ENCODE peak calls at places on chromosomes 4 and X, in six cellular contexts. Y, W, C, B, E and N are unnamed samples.

GRCh38 chr4:184805462-184806245 is 20.1 kb downstream of the ACSL1 start:
- DNase-seq in Y (peak; percentile 96), W (peak; percentile 89), C (no peak), B (no peak), E (peak; percentile 89), N (no peak)

GRCh38 chr4:176191974-176192373 is 3.4 kb downstream of the SPATA4 start:
- DNase-seq in Y (no peak), W (no peak), C (no peak), B (no peak), E (no peak), N (peak; percentile 43)

GRCh38 chrX:49106930-49107329 is 16.6 kb downstream of the GPKOW start:
- DNase-seq in Y (peak; percentile 30), W (no peak), C (no peak), B (no peak), E (no peak), N (peak; percentile 56)

GRCh38 chr4:108117473-108118182 is 51.1 kb downstream of the LEF1 start:
- DNase-seq in Y (peak; percentile 6), W (no peak), C (no peak), B (peak; percentile 44), E (no peak), N (no peak)

GRCh38 chr4:38860788-38861424 is 4.3 kb upstream of the TLR6 start:
- DNase-seq in Y (peak; percentile 79), W (no peak), C (no peak), B (peak; percentile 76), E (peak; percentile 60), N (peak; percentile 15)

GRCh38 chrX:44071847-44072545 is 98.8 kb upstream of the NDP start:
- DNase-seq in Y (no peak), W (no peak), C (no peak), B (no peak), E (no peak), N (peak; percentile 65)

GRCh38 chr4:48958582-48958981 is 27.5 kb upstream of the CWH43 start:
- DNase-seq in Y (no peak), W (no peak), C (no peak), B (no peak), E (no peak), N (no peak)

GRCh38 chrX:131792356-131792749 is 230.7 kb upstream of the STK26 start:
- DNase-seq in Y (peak; percentile 95), W (peak; percentile 93), C (peak; percentile 96), B (no peak), E (no peak), N (peak; percentile 23)

GRCh38 chr4:179625391-179625790 is 2183.2 kb upstream of the AGA start:
- DNase-seq in Y (no peak), W (no peak), C (no peak), B (no peak), E (no peak), N (no peak)

GRCh38 chrX:70979136-70979762 is 48.4 kb upstream of the SLC7A3 start:
- DNase-seq in Y (no peak), W (no peak), C (no peak), B (no peak), E (no peak), N (peak; percentile 51)

GRCh38 chrX:37984880-37985279 is 21.5 kb upstream of the SYTL5 start:
- DNase-seq in Y (no peak), W (no peak), C (no peak), B (no peak), E (no peak), N (no peak)

GRCh38 chr4:145521282-145521681 is 39.6 kb downstream of the SMAD1 start:
- DNase-seq in Y (no peak), W (no peak), C (no peak), B (no peak), E (no peak), N (no peak)

GRCh38 chr4:181008164-181008563 is 1235.0 kb upstream of the TENM3 start:
- DNase-seq in Y (no peak), W (no peak), C (no peak), B (no peak), E (no peak), N (peak; percentile 43)

GRCh38 chr4:87915621-87916020 is 59.9 kb upstream of the SPP1 start:
- DNase-seq in Y (no peak), W (no peak), C (no peak), B (no peak), E (no peak), N (no peak)

GRCh38 chr4:26806331-26806730 is 54.3 kb upstream of the STIM2 start:
- DNase-seq in Y (no peak), W (no peak), C (no peak), B (no peak), E (no peak), N (no peak)

DNA sequence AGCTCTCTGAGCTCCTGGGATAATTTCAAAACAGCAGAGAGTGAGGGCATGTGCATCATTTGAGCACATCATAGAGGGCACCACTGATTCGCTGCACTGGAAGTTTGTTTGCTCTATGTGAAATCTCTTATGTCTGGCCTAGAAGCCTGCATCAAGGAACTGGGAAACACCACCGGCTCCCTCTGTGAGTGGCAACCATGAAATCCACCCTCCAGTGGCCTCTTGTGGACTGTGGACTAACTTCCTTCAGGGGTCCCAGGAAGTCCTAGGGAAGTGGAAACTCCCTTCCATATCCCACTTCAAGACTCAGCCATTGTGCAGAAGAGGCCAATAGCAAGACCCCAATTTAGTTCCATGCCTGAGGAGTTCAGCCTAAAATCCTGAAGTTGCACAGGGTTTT is 48.0 kb upstream of the IGFBP7 start:
- DNase-seq in Y (no peak), W (no peak), C (no peak), B (no peak), E (no peak), N (no peak)
- TF ChIP-seq CTCF in Y (no peak), W (no peak), C (no peak), B (no peak), E (no peak), N (no peak)

DNA sequence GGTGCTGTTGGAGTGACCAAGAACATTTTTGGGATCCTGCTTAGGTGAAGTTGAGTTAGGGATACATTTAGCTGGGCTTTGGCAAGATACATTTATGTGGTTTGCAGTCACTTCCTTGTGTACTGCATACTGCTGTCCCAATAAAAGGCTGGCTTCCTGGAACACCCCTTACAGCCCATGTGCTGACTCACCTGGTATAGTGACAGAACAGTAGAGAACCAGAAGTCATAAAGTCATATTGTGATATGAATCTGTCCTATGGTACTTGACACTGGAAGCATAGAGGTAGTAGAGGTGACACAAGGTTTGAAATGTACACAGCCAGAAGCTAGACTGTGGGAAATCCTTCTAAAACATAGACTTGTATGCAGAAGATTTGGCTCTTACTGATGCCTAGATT is 55.3 kb upstream of the SLC25A43 start:
- DNase-seq in Y (no peak), W (no peak), C (no peak), B (no peak), E (no peak), N (no peak)
- H3K4me3 ChIP-seq in Y (no peak overlapping the region), W (no peak overlapping the region), C (no peak overlapping the region), B (no peak overlapping the region), E (no peak overlapping the region), N (no peak overlapping the region)

GRCh38 chr4:141814499-141814898 is 178.1 kb downstream of the IL15 start:
- DNase-seq in Y (no peak), W (no peak), C (no peak), B (no peak), E (no peak), N (peak; percentile 58)

GRCh38 chr4:141810038-141810701 is 173.8 kb downstream of the IL15 start:
- DNase-seq in Y (no peak), W (no peak), C (no peak), B (no peak), E (no peak), N (no peak)

GRCh38 chr4:141810702-141811365 is 174.5 kb downstream of the IL15 start:
- DNase-seq in Y (no peak), W (no peak), C (no peak), B (no peak), E (no peak), N (no peak)

GRCh38 chr4:141815646-141816045 is 179.3 kb downstream of the IL15 start:
- DNase-seq in Y (no peak), W (no peak), C (no peak), B (no peak), E (no peak), N (no peak)
- TF ChIP-seq CTCF in Y (no peak), W (no peak), C (no peak), B (no peak), E (no peak), N (no peak)

GRCh38 chr4:130573742-130574141 is 1477.8 kb downstream of the C4orf33 start:
- DNase-seq in Y (no peak), W (no peak), C (no peak), B (no peak), E (no peak), N (no peak)
- H3K4me3 ChIP-seq in Y (no peak overlapping the region), W (no peak overlapping the region), C (no peak overlapping the region), B (no peak overlapping the region), E (no peak overlapping the region), N (no peak overlapping the region)